ENCODE peak calls at places on chromosomes 4 and X, in five cellular contexts. M is breast epithelium, W is ovary, A is HCT116, X is heart left ventricle. L is an unnamed sample.
A peak's percentile ranks its signal among the peaks of the same experiment; 100 is the strongest.

GRCh38 chrX:153657161-153657560 is 10.2 kb downstream of the DUSP9 start:
- DNase-seq in M (no peak), W (no peak), A (no peak), X (no peak), L (no peak)

GRCh38 chr4:140568507-140569306 is at the start of gene UCP1:
- DNase-seq in M (no peak), W (peak; percentile 52), A (no peak), X (peak; percentile 43), L (peak; percentile 55)

GRCh38 chr4:112075129-112075753 is 70.0 kb upstream of the FAM241A start:
- DNase-seq in M (no peak), W (no peak), A (peak; percentile 67), X (no peak), L (peak; percentile 55)

GRCh38 chr4:60201052-60201673 is 999.0 kb upstream of the ADGRL3 start:
- DNase-seq in M (no peak), W (no peak), A (peak; percentile 12), X (peak; percentile 30), L (peak; percentile 49)

GRCh38 chr4:122542411-122543236 is 78.2 kb downstream of the IL21 start:
- DNase-seq in M (no peak), W (no peak), A (no peak), X (no peak), L (no peak)

GRCh38 chrX:140440891-140441290 is 64.0 kb downstream of the SOX3 start:
- DNase-seq in M (no peak), W (no peak), A (no peak), X (no peak), L (no peak)

GRCh38 chr4:109989618-109990017 is 76.9 kb downstream of the EGF start:
- DNase-seq in M (no peak), W (no peak), A (no peak), X (no peak), L (no peak)

GRCh38 chrX:129798888-129799287 is 19.1 kb downstream of the SASH3 start:
- DNase-seq in M (no peak), W (no peak), A (no peak), X (no peak), L (no peak)

GRCh38 chr4:102715057-102715456 is 45.7 kb downstream of the MANBA start:
- DNase-seq in M (no peak), W (no peak), A (no peak), X (no peak), L (no peak)

GRCh38 chrX:9875801-9876200 is 89.6 kb downstream of the SHROOM2 start:
- DNase-seq in M (no peak), W (no peak), A (no peak), X (no peak), L (no peak)

GRCh38 chrX:100368167-100368566 is 41.9 kb downstream of the PCDH19 start:
- DNase-seq in M (no peak), W (no peak), A (peak; percentile 4), X (no peak), L (no peak)

GRCh38 chr4:56818797-56819196 is 2.7 kb downstream of the SPINK2 start:
- DNase-seq in M (no peak), W (no peak), A (no peak), X (no peak), L (no peak)

GRCh38 chr4:109497511-109497910 is 62.5 kb upstream of the MCUB start:
- DNase-seq in M (no peak), W (no peak), A (no peak), X (no peak), L (no peak)

GRCh38 chr4:101421393-101421792 is 74.1 kb upstream of the PPP3CA start:
- DNase-seq in M (no peak), W (no peak), A (no peak), X (no peak), L (no peak)

GRCh38 chrX:103404225-103405008 is 28.1 kb downstream of the BEX3 start:
- DNase-seq in M (peak; percentile 44), W (peak; percentile 77), A (peak; percentile 59), X (peak; percentile 57), L (peak; percentile 50)

GRCh38 chrX:77003530-77003929 is 443.7 kb upstream of the FGF16 start:
- DNase-seq in M (no peak), W (no peak), A (no peak), X (no peak), L (no peak)

GRCh38 chr4:149549911-149550310 is 265.7 kb downstream of the IQCM start:
- DNase-seq in M (no peak), W (no peak), A (no peak), X (peak; percentile 23), L (peak; percentile 44)

GRCh38 chrX:82756272-82756671 is 751.8 kb upstream of the POU3F4 start:
- DNase-seq in M (no peak), W (no peak), A (no peak), X (no peak), L (no peak)

GRCh38 chrX:11172413-11172812 is 61.3 kb downstream of the HCCS start:
- DNase-seq in M (no peak), W (no peak), A (no peak), X (no peak), L (no peak)

GRCh38 chrX:132651411-132652086 is 162.7 kb upstream of the MBNL3 start:
- DNase-seq in M (no peak), W (no peak), A (no peak), X (no peak), L (no peak)

GRCh38 chrX:49286136-49286535 is 16.5 kb downstream of the PPP1R3F start:
- DNase-seq in M (no peak), W (no peak), A (no peak), X (no peak), L (peak; percentile 27)

GRCh38 chr4:150297861-150298474 is 219.7 kb downstream of the DCLK2 start:
- DNase-seq in M (no peak), W (no peak), A (peak; percentile 45), X (no peak), L (no peak)

GRCh38 chr4:25580633-25581467 is 74.8 kb upstream of the SLC34A2 start:
- DNase-seq in M (no peak), W (no peak), A (no peak), X (no peak), L (no peak)

GRCh38 chrX:123731987-123732678 is 719 bp downstream of the THOC2 start:
- DNase-seq in M (no peak), W (peak; percentile 45), A (no peak), X (no peak), L (no peak)

GRCh38 chr4:177250056-177250696 is 59.5 kb upstream of the NEIL3 start:
- DNase-seq in M (peak; percentile 32), W (peak; percentile 59), A (peak; percentile 59), X (peak; percentile 47), L (peak; percentile 79)

GRCh38 chr4:161642708-161643107 is 521.1 kb downstream of the FSTL5 start:
- DNase-seq in M (no peak), W (no peak), A (no peak), X (no peak), L (no peak)

GRCh38 chr4:98689507-98690174 is 31.2 kb upstream of the TSPAN5 start:
- DNase-seq in M (no peak), W (no peak), A (no peak), X (no peak), L (no peak)

DNA sequence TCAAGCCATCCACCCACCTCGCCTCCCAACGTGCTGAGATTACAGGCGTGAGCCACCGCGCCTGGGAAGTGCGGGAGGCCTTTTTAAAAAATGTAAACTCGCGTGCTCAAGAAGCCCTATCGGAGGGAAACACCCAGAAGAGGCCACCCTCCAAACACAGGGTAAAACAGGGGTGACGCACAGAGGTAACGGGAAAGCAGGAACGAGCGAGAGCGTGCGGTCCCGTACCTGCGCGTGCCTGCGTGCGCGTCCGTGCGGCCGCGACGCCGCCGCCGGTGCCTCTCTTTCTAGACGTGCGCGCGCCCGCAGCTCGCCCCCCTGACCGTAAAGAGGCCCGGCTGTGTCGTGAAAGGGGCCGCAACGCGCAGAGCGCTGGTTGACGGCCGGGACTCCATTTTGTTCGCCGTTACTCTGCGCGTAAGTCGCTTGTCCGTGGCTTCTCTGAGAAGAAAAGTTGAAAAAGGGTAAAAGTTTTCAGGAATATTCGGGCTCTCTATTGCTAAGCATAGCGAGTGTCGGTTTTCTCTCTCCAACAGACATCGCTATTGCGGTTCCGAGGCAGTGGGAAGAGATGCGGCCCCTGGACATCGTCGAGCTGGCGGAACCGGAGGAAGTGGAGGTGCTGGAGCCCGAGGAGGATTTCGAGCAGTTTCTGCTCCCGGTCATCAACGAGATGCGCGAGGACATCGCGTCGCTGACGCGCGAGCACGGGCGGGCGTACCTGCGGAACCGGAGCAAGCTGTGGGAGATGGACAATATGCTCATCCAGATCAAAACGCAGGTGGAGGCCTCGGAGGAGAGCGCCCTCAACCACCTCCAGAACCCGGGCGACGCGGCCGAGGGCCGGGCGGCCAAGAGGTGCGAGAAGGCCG is at the start of gene MRFAP1:
- DNase-seq in M (peak; percentile 92), W (peak; percentile 97), A (peak; percentile 86), X (peak; percentile 97), L (peak; percentile 98)
- TF ChIP-seq POLR2A in M (peak; percentile 92), W (peak; percentile 93), A (peak; percentile 92), X (no peak), L (peak; percentile 74)

GRCh38 chrX:25527596-25527995 is 511.8 kb upstream of the ARX start:
- DNase-seq in M (no peak), W (no peak), A (no peak), X (no peak), L (no peak)

GRCh38 chrX:25519258-25519657 is 503.5 kb upstream of the ARX start:
- DNase-seq in M (no peak), W (no peak), A (no peak), X (no peak), L (no peak)

GRCh38 chrX:25524150-25524549 is 508.4 kb upstream of the ARX start:
- DNase-seq in M (no peak), W (no peak), A (no peak), X (no peak), L (no peak)

GRCh38 chrX:25523574-25523973 is 507.8 kb upstream of the ARX start:
- DNase-seq in M (no peak), W (no peak), A (peak; percentile 6), X (no peak), L (no peak)
- TF ChIP-seq CTCF in M (no peak), W (no peak), A (peak; percentile 22), X (peak; percentile 37), L (no peak)

GRCh38 chr4:106337916-106338315 is 21.6 kb downstream of the AIMP1 start:
- DNase-seq in M (no peak), W (no peak), A (no peak), X (no peak), L (no peak)
- H3K36me3 ChIP-seq in M (peaks cover 11% of the 10 kb centered on the region), W (no peaks in the 10 kb centered on the region), A (peaks cover 26% of the 10 kb centered on the region), X (peaks cover 70% of the 10 kb centered on the region), L (no peaks in the 10 kb centered on the region)

GRCh38 chr4:118351851-118352827 is 664 bp downstream of the PRSS12 start:
- DNase-seq in M (no peak), W (no peak), A (peak; percentile 48), X (no peak), L (no peak)
- TF ChIP-seq POLR2A in M (no peak), W (no peak), A (no peak), X (no peak), L (peak; percentile 33)

L was measured in Peyer's patch.